ENCODE peak calls at places on chromosomes 2 and 18, in ten cellular contexts. T is adrenal gland, A is neural progenitor cell, R is brain microvascular endothelial cell, J is astrocyte of the spinal cord, W is left ventricle myocardium inferior, Q is cardiac fibroblast, K is thyroid gland, Z is foreskin fibroblast, V is astrocyte of the cerebellum. C is an unnamed sample.

GRCh38 chr2:3418766-3419165 is 39.3 kb downstream of the TRAPPC12 start:
- DNase-seq in V (no peak), Q (no peak), J (no peak), Z (no peak), A (no peak), K (no peak), T (no peak), R (no peak), W (no peak), C (peak)

GRCh38 chr2:54871457-54872103 is 148.1 kb downstream of the EML6 start:
- DNase-seq in R (peak), W (no peak), V (no peak), Q (peak), T (no peak), A (no peak), J (peak), Z (peak), K (no peak), C (no peak)

GRCh38 chr18:5582849-5583667 is 39.3 kb upstream of the EPB41L3 start:
- DNase-seq in K (no peak), V (peak), T (peak), A (no peak), Q (peak), W (no peak), R (peak), Z (no peak), J (peak), C (no peak)

GRCh38 chr2:170924969-170925368 is 4.1 kb upstream of the GORASP2 start:
- DNase-seq in Z (no peak), T (no peak), R (no peak), K (no peak), A (no peak), Q (no peak), V (no peak), J (no peak), W (no peak), C (no peak)

GRCh38 chr18:35369126-35369525 is 8.0 kb downstream of the ZNF396 start:
- DNase-seq in K (no peak), A (no peak), R (no peak), Q (no peak), W (no peak), T (no peak), V (no peak), Z (no peak), J (no peak), C (no peak)

GRCh38 chr2:10331033-10331701 is 28.5 kb downstream of the HPCAL1 start:
- DNase-seq in K (no peak), W (peak), J (no peak), V (no peak), R (no peak), A (no peak), Z (no peak), T (peak), Q (peak), C (no peak)

GRCh38 chr2:190528521-190529001 is 6.0 kb downstream of the NEMP2 start:
- DNase-seq in Q (peak), K (no peak), T (no peak), J (peak), A (no peak), W (no peak), R (no peak), Z (peak), V (no peak), C (no peak)

GRCh38 chr2:69694894-69695849 is 46.8 kb upstream of the ANXA4 start:
- DNase-seq in Q (peak), V (peak), J (peak), A (no peak), R (peak), K (peak), W (no peak), T (no peak), Z (peak), C (no peak)

GRCh38 chr2:186459009-186459408 is 27.1 kb upstream of the ZC3H15 start:
- DNase-seq in J (peak), R (no peak), W (no peak), K (no peak), A (peak), Z (no peak), V (peak), Q (peak), T (no peak), C (no peak)

GRCh38 chr2:100321181-100321880 is 970 bp downstream of the LONRF2 start:
- DNase-seq in R (peak), V (no peak), K (peak), T (peak), A (peak), W (peak), Q (peak), Z (peak), J (peak), C (no peak)

GRCh38 chr2:109294523-109294922 is 165.5 kb downstream of the SH3RF3 start:
- DNase-seq in Q (no peak), A (no peak), V (no peak), J (no peak), W (no peak), Z (no peak), T (no peak), R (no peak), K (no peak), C (no peak)

GRCh38 chr2:241762321-241762932 is 14.2 kb upstream of the GAL3ST2 start:
- DNase-seq in K (no peak), A (peak), Z (no peak), R (no peak), Q (no peak), T (peak), J (no peak), W (peak), V (no peak), C (no peak)

GRCh38 chr2:46331099-46331766 is 34.0 kb downstream of the EPAS1 start:
- DNase-seq in Q (no peak), J (peak), R (no peak), W (no peak), A (no peak), V (no peak), T (no peak), K (no peak), Z (peak), C (no peak)

GRCh38 chr2:171515672-171516298 is 6.5 kb upstream of the CYBRD1 start:
- DNase-seq in J (peak), Z (peak), Q (peak), A (peak), R (peak), V (peak), T (peak), K (no peak), W (no peak), C (no peak)

GRCh38 chr18:76494541-76495403 is at the start of gene ZNF516:
- DNase-seq in A (peak), K (peak), R (no peak), Q (peak), Z (no peak), T (peak), W (peak), J (peak), V (no peak), C (no peak)

GRCh38 chr2:200259577-200259957 is 46.9 kb upstream of the SPATS2L start:
- DNase-seq in Z (no peak), R (no peak), V (no peak), Q (no peak), J (no peak), K (no peak), W (no peak), A (no peak), T (no peak), C (no peak)

GRCh38 chr2:134241911-134242310 is 12.0 kb upstream of the MGAT5 start:
- DNase-seq in V (no peak), R (no peak), T (no peak), J (no peak), K (no peak), A (no peak), W (no peak), Q (no peak), Z (no peak), C (no peak)

DNA sequence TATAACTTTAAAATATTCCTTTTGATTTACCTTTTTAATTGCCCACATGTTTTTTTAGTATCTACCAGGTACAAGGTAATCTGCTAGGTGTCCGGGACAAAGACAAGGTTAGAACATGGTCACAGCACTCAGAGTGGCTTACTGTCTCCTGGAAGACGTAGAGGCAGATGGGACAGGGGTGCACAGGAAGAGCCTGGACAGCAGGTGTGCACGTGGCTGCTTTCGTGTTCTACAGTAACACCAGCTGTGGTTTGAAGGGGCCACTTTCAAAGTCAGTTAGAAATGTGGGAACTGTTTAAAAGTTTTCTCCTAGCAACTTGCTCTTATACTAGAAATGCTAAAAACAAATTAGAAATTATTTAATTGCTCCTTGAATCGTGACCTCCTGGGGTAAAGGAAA is 102.9 kb upstream of the ALPP start:
- DNase-seq in A (no peak), R (no peak), J (no peak), Z (no peak), Q (no peak), K (no peak), V (no peak), T (no peak), W (no peak), C (no peak)
- H3K4me3 ChIP-seq in A (no peak), R (no peak), J (no peak), Z (no peak), Q (no peak), K (no peak), V (no peak), T (no peak), W (no peak), C (no peak)

GRCh38 chr18:58156516-58156915 is 112.5 kb downstream of the NEDD4L start:
- DNase-seq in V (no peak), J (no peak), Z (no peak), Q (no peak), K (no peak), W (no peak), T (no peak), A (no peak), R (no peak), C (no peak)

GRCh38 chr18:58158459-58158858 is 114.4 kb downstream of the NEDD4L start:
- DNase-seq in V (no peak), K (no peak), R (no peak), Z (no peak), W (no peak), T (no peak), A (no peak), J (no peak), Q (no peak), C (no peak)

GRCh38 chr18:58162127-58162526 is 118.1 kb downstream of the NEDD4L start:
- DNase-seq in Z (no peak), V (no peak), J (no peak), W (no peak), T (no peak), Q (no peak), A (no peak), R (no peak), K (no peak), C (no peak)

GRCh38 chr18:58161659-58162058 is 117.6 kb downstream of the NEDD4L start:
- DNase-seq in J (no peak), W (no peak), R (no peak), T (no peak), A (peak), K (no peak), V (no peak), Z (no peak), Q (peak), C (no peak)

DNA sequence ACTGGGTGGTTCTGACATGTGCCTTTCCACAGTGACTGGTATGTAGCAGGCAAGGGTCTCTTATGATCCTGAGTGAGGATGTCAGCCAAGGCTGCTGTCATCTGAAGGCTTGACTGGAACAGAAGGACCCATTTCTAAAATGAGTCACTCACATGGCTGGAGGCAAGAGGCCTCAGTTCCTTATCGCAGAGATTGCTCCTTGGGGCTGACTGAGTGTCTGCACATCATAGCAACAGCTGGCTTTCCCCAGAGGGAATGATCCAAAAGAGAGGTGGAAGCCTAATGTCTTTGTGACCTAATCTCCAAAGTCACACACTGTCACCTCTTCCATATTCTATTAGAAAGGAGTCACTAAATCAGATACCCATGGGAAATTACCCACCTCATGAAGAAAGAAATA is 114.0 kb downstream of the NEDD4L start:
- DNase-seq in T (no peak), W (no peak), Q (no peak), A (no peak), V (no peak), J (no peak), K (no peak), Z (no peak), R (peak), C (peak)
- TF ChIP-seq CTCF in T (no peak), W (no peak), Q (no peak), A (no peak), V (no peak), J (no peak), K (no peak), Z (no peak), R (no peak), C (no peak)

GRCh38 chr2:71454221-71455010 is 1.1 kb downstream of the DYSF start:
- DNase-seq in A (no peak), J (no peak), Z (no peak), Q (no peak), K (no peak), T (no peak), R (no peak), W (peak), V (no peak), C (no peak)
- H3K4me3 ChIP-seq in A (peak), J (peak), Z (no peak), Q (peak), K (no peak), T (no peak), R (peak), W (peak), V (peak), C (peak)

DNA sequence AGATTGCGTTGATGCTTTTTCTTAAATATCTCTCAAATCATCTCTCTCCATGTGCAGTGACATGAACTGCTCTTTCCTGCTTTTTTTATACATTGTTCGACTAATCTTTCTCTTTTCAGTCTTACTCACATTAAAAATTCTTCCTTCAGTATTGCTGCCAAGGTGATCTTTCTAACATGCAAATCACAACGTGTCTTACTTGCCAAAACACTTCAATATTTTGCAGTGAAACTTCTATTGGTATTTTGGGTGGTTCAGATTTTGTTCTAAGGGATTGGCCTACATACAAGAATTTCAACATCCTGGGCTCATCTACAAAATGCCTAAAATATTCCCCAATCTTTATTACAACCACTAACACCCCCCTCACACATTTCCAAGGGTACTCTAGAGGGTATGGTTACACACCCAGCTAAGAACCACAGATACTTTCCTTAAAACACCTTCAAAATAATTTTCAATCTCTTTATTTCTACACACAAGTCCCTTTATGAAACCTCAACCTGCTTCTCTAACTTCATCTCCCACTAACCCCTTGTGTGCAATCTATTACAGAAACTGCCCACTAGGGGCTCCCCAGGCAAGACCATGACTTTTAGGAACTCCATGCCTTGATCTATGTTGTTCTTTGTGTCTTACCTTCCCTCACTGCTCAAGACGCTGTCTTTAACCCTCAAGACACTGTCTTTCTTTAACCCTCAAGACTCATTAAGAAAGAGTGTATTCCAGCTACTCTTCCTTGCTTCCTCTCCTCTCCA is 50.9 kb downstream of the COL3A1 start:
- DNase-seq in R (no peak), K (no peak), T (no peak), Q (peak), J (no peak), V (no peak), A (peak), Z (no peak), W (no peak), C (no peak)
- TF ChIP-seq CTCF in R (peak), K (no peak), T (no peak), Q (peak), J (peak), V (peak), A (peak), Z (peak), W (no peak), C (no peak)

GRCh38 chr2:226865273-226865672 is 29.4 kb downstream of the RHBDD1 start:
- DNase-seq in V (no peak), A (no peak), K (no peak), Q (no peak), R (no peak), W (no peak), Z (no peak), J (no peak), T (no peak), C (no peak)
- H3K4me3 ChIP-seq in V (no peak), A (no peak), K (no peak), Q (no peak), R (no peak), W (no peak), Z (no peak), J (no peak), T (no peak), C (no peak)

GRCh38 chr2:42040643-42041277 is 7.1 kb upstream of the PKDCC start:
- DNase-seq in V (no peak), W (no peak), A (peak), J (no peak), Z (no peak), K (no peak), T (no peak), Q (no peak), R (no peak), C (no peak)
- TF ChIP-seq CTCF in V (peak), W (no peak), A (peak), J (no peak), Z (peak), K (no peak), T (no peak), Q (no peak), R (peak), C (no peak)

C was measured in vagina.